ENCODE peak calls at places on chromosomes 1 and 21, in five cellular contexts. P is aorta; F is osteoblast; B is activated T-cell treated with anti-CD3 and anti-CD28 coated beads, Interleukin-2, amount 50 U/mL, for 72 hours; C is amygdala. H is an unnamed sample.

GRCh38 chr1:175409938-175410337 is 217.4 kb upstream of the KIAA0040 start:
- DNase-seq in P (no peak), F (no peak), B (no peak), C (no peak), H (no peak)

GRCh38 chr1:57916034-57916433 is 492.2 kb upstream of the DAB1 start:
- DNase-seq in P (no peak), F (no peak), B (no peak), C (no peak), H (no peak)

GRCh38 chr1:229347528-229347927 is 4.7 kb upstream of the CCSAP start:
- DNase-seq in P (no peak), F (no peak), B (no peak), C (no peak), H (no peak)

GRCh38 chr1:64121766-64122385 is 81.5 kb upstream of the UBE2U start:
- DNase-seq in P (no peak), F (peak), B (no peak), C (no peak), H (no peak)

GRCh38 chr1:18994381-18994780 is 37.9 kb upstream of the IFFO2 start:
- DNase-seq in P (no peak), F (no peak), B (no peak), C (no peak), H (no peak)

GRCh38 chr1:27521336-27522147 is 31.6 kb upstream of the WASF2 start:
- DNase-seq in P (peak), F (peak), B (peak), C (peak), H (no peak)

GRCh38 chr1:119186471-119186870 is 46.0 kb upstream of the WARS2 start:
- DNase-seq in P (no peak), F (no peak), B (no peak), C (no peak), H (no peak)

GRCh38 chr1:58699011-58699762 is 675 bp downstream of the MYSM1 start:
- DNase-seq in P (no peak), F (peak), B (no peak), C (no peak), H (no peak)

GRCh38 chr1:24850353-24850905 is 79.6 kb downstream of the RUNX3 start:
- DNase-seq in P (no peak), F (no peak), B (no peak), C (no peak), H (peak)

GRCh38 chr1:201912832-201913231 is 24.1 kb downstream of the SHISA4 start:
- DNase-seq in P (no peak), F (peak), B (no peak), C (no peak), H (no peak)

GRCh38 chr1:34750610-34751009 is 4.2 kb upstream of the GJB5 start:
- DNase-seq in P (peak), F (peak), B (no peak), C (no peak), H (no peak)

GRCh38 chr1:89953072-89953626 is 41.8 kb upstream of the ZNF326 start:
- DNase-seq in P (no peak), F (peak), B (peak), C (no peak), H (peak)

GRCh38 chr1:204258213-204259115 is 44.7 kb upstream of the GOLT1A start:
- DNase-seq in P (peak), F (peak), B (peak), C (peak), H (no peak)

GRCh38 chr1:88371396-88371795 is 312.7 kb upstream of the PKN2 start:
- DNase-seq in P (no peak), F (peak), B (no peak), C (no peak), H (no peak)

GRCh38 chr1:46466477-46467182 is 23.0 kb upstream of the DMBX1 start:
- DNase-seq in P (peak), F (peak), B (peak), C (peak), H (no peak)

GRCh38 chr1:119510046-119510445 is 3.0 kb downstream of the HSD3B1 start:
- DNase-seq in P (no peak), F (no peak), B (no peak), C (no peak), H (no peak)

GRCh38 chr1:48371598-48371997 is 100.4 kb downstream of the SPATA6 start:
- DNase-seq in P (no peak), F (no peak), B (no peak), C (no peak), H (no peak)

GRCh38 chr1:219902951-219903350 is 25.4 kb downstream of the SLC30A10 start:
- DNase-seq in P (no peak), F (no peak), B (no peak), C (no peak), H (no peak)

GRCh38 chr1:160705176-160705745 is 6.4 kb downstream of the CD48 start:
- DNase-seq in P (no peak), F (no peak), B (no peak), C (no peak), H (no peak)

GRCh38 chr1:215600258-215600792 is 33.2 kb downstream of the KCTD3 start:
- DNase-seq in P (no peak), F (no peak), B (no peak), C (no peak), H (no peak)

GRCh38 chr1:185396126-185396525 is 79.1 kb upstream of the IVNS1ABP start:
- DNase-seq in P (no peak), F (no peak), B (no peak), C (no peak), H (no peak)

GRCh38 chr1:24720152-24720551 is 25.1 kb upstream of the CLIC4 start:
- DNase-seq in P (peak), F (peak), B (no peak), C (no peak), H (no peak)

GRCh38 chr1:15802234-15802965 is 5.0 kb downstream of the UQCRHL start:
- DNase-seq in P (no peak), F (peak), B (no peak), C (no peak), H (no peak)

GRCh38 chr1:181514298-181515290 is 31.3 kb downstream of the CACNA1E start:
- DNase-seq in P (no peak), F (no peak), B (no peak), C (no peak), H (no peak)

GRCh38 chr1:199447906-199448305 is 579.6 kb upstream of the NR5A2 start:
- DNase-seq in P (peak), F (no peak), B (no peak), C (no peak), H (peak)

GRCh38 chr1:21012937-21013336 is 163.8 kb downstream of the EIF4G3 start:
- DNase-seq in P (no peak), F (no peak), B (no peak), C (no peak), H (peak)

GRCh38 chr1:48701445-48701844 is 75.2 kb downstream of the BEND5 start:
- DNase-seq in P (no peak), F (no peak), B (no peak), C (no peak), H (no peak)

GRCh38 chr1:9721606-9722377 is 70.3 kb downstream of the PIK3CD start:
- DNase-seq in P (no peak), F (peak), B (peak), C (peak), H (no peak)

GRCh38 chr1:207959995-207960745 is 49.2 kb upstream of the CD34 start:
- DNase-seq in P (no peak), F (no peak), B (no peak), C (no peak), H (no peak)

GRCh38 chr21:45390121-45390751 is 14.7 kb upstream of the COL18A1 start:
- DNase-seq in P (peak), F (no peak), B (no peak), C (no peak), H (no peak)

GRCh38 chr1:53634571-53634979 is 104.4 kb downstream of the GLIS1 start:
- DNase-seq in P (peak), F (no peak), B (no peak), C (no peak), H (no peak)

GRCh38 chr1:21935891-21936365 is 1.2 kb downstream of the HSPG2 start:
- DNase-seq in P (no peak), F (peak), B (peak), C (no peak), H (no peak)

GRCh38 chr1:220123889-220124288 is 30.0 kb downstream of the IARS2 start:
- DNase-seq in P (no peak), F (no peak), B (no peak), C (no peak), H (no peak)

GRCh38 chr1:244239261-244239770 is 188.2 kb downstream of the ZBTB18 start:
- DNase-seq in P (no peak), F (no peak), B (no peak), C (no peak), H (no peak)

GRCh38 chr1:153936011-153936802 is 10.3 kb downstream of the DENND4B start:
- DNase-seq in P (peak), F (peak), B (no peak), C (no peak), H (no peak)

GRCh38 chr1:44609412-44609767 is 64.9 kb downstream of the TMEM53 start:
- DNase-seq in P (peak), F (peak), B (peak), C (peak), H (no peak)

GRCh38 chr1:171267391-171267790 is 19.1 kb downstream of the FMO1 start:
- DNase-seq in P (no peak), F (no peak), B (no peak), C (no peak), H (no peak)

GRCh38 chr1:98674075-98674781 is 12.7 kb downstream of the SNX7 start:
- DNase-seq in P (no peak), F (peak), B (no peak), C (no peak), H (no peak)

GRCh38 chr21:44846485-44847260 is 26.8 kb downstream of the PTTG1IP start:
- DNase-seq in P (peak), F (peak), B (peak), C (peak), H (no peak)

H was measured in retinal pigment epithelial cell.